ENCODE peak calls at places on chromosomes 4 and X, in ten cellular contexts. One of them, this sample, is unnamed.

GRCh38 chrX:80026116-80026515 is 11.6 kb downstream of the TBX22 start:
- DNase-seq in OCI-LY7: no peak
- DNase-seq in colonic mucosa: no peak
- DNase-seq in HL-60: no peak
- DNase-seq in PC-9: no peak
- DNase-seq in MM.1S: no peak
- DNase-seq in cardiac muscle cell: no peak
- DNase-seq in pancreas: no peak
- DNase-seq in heart left ventricle: no peak
- DNase-seq in astrocyte: no peak
- DNase-seq in this sample: no peak

GRCh38 chr4:2898001-2898400 is 54.4 kb downstream of the ADD1 start:
- DNase-seq in OCI-LY7: no peak
- DNase-seq in PC-9: no peak
- DNase-seq in HL-60: no peak
- DNase-seq in MM.1S: no peak
- DNase-seq in colonic mucosa: no peak
- DNase-seq in pancreas: no peak
- DNase-seq in astrocyte: no peak
- DNase-seq in cardiac muscle cell: no peak
- DNase-seq in heart left ventricle: no peak
- DNase-seq in this sample: no peak

GRCh38 chrX:12113321-12113720 is 25.0 kb upstream of the FRMPD4 start:
- DNase-seq in pancreas: no peak
- DNase-seq in colonic mucosa: no peak
- DNase-seq in heart left ventricle: no peak
- DNase-seq in MM.1S: no peak
- DNase-seq in OCI-LY7: no peak
- DNase-seq in astrocyte: peak
- DNase-seq in HL-60: no peak
- DNase-seq in cardiac muscle cell: no peak
- DNase-seq in PC-9: no peak
- DNase-seq in this sample: no peak

GRCh38 chr4:522911-523443 is 24.0 kb downstream of the PIGG start:
- DNase-seq in cardiac muscle cell: no peak
- DNase-seq in OCI-LY7: no peak
- DNase-seq in PC-9: no peak
- DNase-seq in astrocyte: no peak
- DNase-seq in MM.1S: no peak
- DNase-seq in pancreas: no peak
- DNase-seq in heart left ventricle: no peak
- DNase-seq in HL-60: no peak
- DNase-seq in colonic mucosa: no peak
- DNase-seq in this sample: no peak

GRCh38 chrX:7159132-7159861 is 11.3 kb upstream of the PUDP start:
- DNase-seq in pancreas: no peak
- DNase-seq in MM.1S: no peak
- DNase-seq in colonic mucosa: no peak
- DNase-seq in heart left ventricle: no peak
- DNase-seq in astrocyte: no peak
- DNase-seq in PC-9: peak
- DNase-seq in HL-60: peak
- DNase-seq in cardiac muscle cell: no peak
- DNase-seq in OCI-LY7: no peak
- DNase-seq in this sample: no peak

GRCh38 chr4:144343143-144343755 is 202.7 kb upstream of the GYPA start:
- DNase-seq in heart left ventricle: no peak
- DNase-seq in pancreas: no peak
- DNase-seq in MM.1S: no peak
- DNase-seq in cardiac muscle cell: no peak
- DNase-seq in OCI-LY7: no peak
- DNase-seq in astrocyte: peak
- DNase-seq in colonic mucosa: no peak
- DNase-seq in HL-60: no peak
- DNase-seq in PC-9: no peak
- DNase-seq in this sample: no peak

GRCh38 chr4:26005764-26006163 is 91.7 kb downstream of the SMIM20 start:
- DNase-seq in HL-60: no peak
- DNase-seq in MM.1S: no peak
- DNase-seq in heart left ventricle: no peak
- DNase-seq in cardiac muscle cell: no peak
- DNase-seq in OCI-LY7: no peak
- DNase-seq in pancreas: no peak
- DNase-seq in PC-9: no peak
- DNase-seq in colonic mucosa: no peak
- DNase-seq in astrocyte: no peak
- DNase-seq in this sample: no peak

GRCh38 chr4:37138789-37139188 is 105.8 kb upstream of the NWD2 start:
- DNase-seq in pancreas: no peak
- DNase-seq in HL-60: no peak
- DNase-seq in OCI-LY7: no peak
- DNase-seq in MM.1S: no peak
- DNase-seq in cardiac muscle cell: no peak
- DNase-seq in astrocyte: no peak
- DNase-seq in heart left ventricle: no peak
- DNase-seq in colonic mucosa: no peak
- DNase-seq in PC-9: no peak
- DNase-seq in this sample: no peak

GRCh38 chr4:156642161-156642560 is 329.4 kb downstream of the PDGFC start:
- DNase-seq in astrocyte: peak
- DNase-seq in HL-60: no peak
- DNase-seq in colonic mucosa: no peak
- DNase-seq in heart left ventricle: no peak
- DNase-seq in pancreas: no peak
- DNase-seq in OCI-LY7: no peak
- DNase-seq in MM.1S: no peak
- DNase-seq in PC-9: no peak
- DNase-seq in cardiac muscle cell: no peak
- DNase-seq in this sample: no peak

GRCh38 chr4:82643994-82644730 is 82.4 kb upstream of the TMEM150C start:
- DNase-seq in MM.1S: no peak
- DNase-seq in astrocyte: peak
- DNase-seq in heart left ventricle: no peak
- DNase-seq in pancreas: no peak
- DNase-seq in PC-9: no peak
- DNase-seq in OCI-LY7: no peak
- DNase-seq in colonic mucosa: no peak
- DNase-seq in HL-60: no peak
- DNase-seq in cardiac muscle cell: no peak
- DNase-seq in this sample: no peak

GRCh38 chr4:182369211-182369610 is 126.0 kb downstream of the TENM3 start:
- DNase-seq in pancreas: no peak
- DNase-seq in heart left ventricle: no peak
- DNase-seq in HL-60: no peak
- DNase-seq in MM.1S: no peak
- DNase-seq in PC-9: no peak
- DNase-seq in cardiac muscle cell: no peak
- DNase-seq in OCI-LY7: no peak
- DNase-seq in astrocyte: peak
- DNase-seq in colonic mucosa: no peak
- DNase-seq in this sample: no peak

GRCh38 chr4:108058685-108059440 is 69.2 kb downstream of the HADH start:
- DNase-seq in astrocyte: peak
- DNase-seq in HL-60: no peak
- DNase-seq in colonic mucosa: no peak
- DNase-seq in PC-9: peak
- DNase-seq in OCI-LY7: no peak
- DNase-seq in cardiac muscle cell: no peak
- DNase-seq in MM.1S: no peak
- DNase-seq in heart left ventricle: no peak
- DNase-seq in pancreas: no peak
- DNase-seq in this sample: peak

GRCh38 chr4:11106769-11107168 is 321.9 kb downstream of the HS3ST1 start:
- DNase-seq in cardiac muscle cell: no peak
- DNase-seq in pancreas: no peak
- DNase-seq in HL-60: peak
- DNase-seq in MM.1S: no peak
- DNase-seq in heart left ventricle: no peak
- DNase-seq in colonic mucosa: no peak
- DNase-seq in astrocyte: no peak
- DNase-seq in OCI-LY7: no peak
- DNase-seq in PC-9: no peak
- DNase-seq in this sample: no peak

GRCh38 chr4:39976945-39977488 is 694 bp downstream of the PDS5A start:
- DNase-seq in OCI-LY7: no peak
- DNase-seq in MM.1S: peak
- DNase-seq in colonic mucosa: peak
- DNase-seq in HL-60: peak
- DNase-seq in cardiac muscle cell: peak
- DNase-seq in pancreas: peak
- DNase-seq in heart left ventricle: no peak
- DNase-seq in astrocyte: no peak
- DNase-seq in PC-9: no peak
- DNase-seq in this sample: no peak

GRCh38 chr4:173242466-173243250 is 74.0 kb downstream of the GALNT7 start:
- DNase-seq in colonic mucosa: no peak
- DNase-seq in heart left ventricle: no peak
- DNase-seq in OCI-LY7: no peak
- DNase-seq in cardiac muscle cell: no peak
- DNase-seq in HL-60: no peak
- DNase-seq in PC-9: no peak
- DNase-seq in astrocyte: no peak
- DNase-seq in MM.1S: no peak
- DNase-seq in pancreas: no peak
- DNase-seq in this sample: no peak
- H3K4me3 ChIP-seq in colonic mucosa: no peak
- H3K4me3 ChIP-seq in heart left ventricle: no peak
- H3K4me3 ChIP-seq in OCI-LY7: no peak
- H3K4me3 ChIP-seq in cardiac muscle cell: no peak
- H3K4me3 ChIP-seq in HL-60: no peak
- H3K4me3 ChIP-seq in PC-9: no peak
- H3K4me3 ChIP-seq in astrocyte: no peak
- H3K4me3 ChIP-seq in MM.1S: no peak
- H3K4me3 ChIP-seq in pancreas: no peak
- H3K4me3 ChIP-seq in this sample: no peak

GRCh38 chrX:20063716-20064351 is 52.9 kb downstream of the MAP7D2 start:
- DNase-seq in astrocyte: no peak
- DNase-seq in OCI-LY7: peak
- DNase-seq in PC-9: no peak
- DNase-seq in pancreas: no peak
- DNase-seq in colonic mucosa: no peak
- DNase-seq in HL-60: no peak
- DNase-seq in MM.1S: no peak
- DNase-seq in heart left ventricle: no peak
- DNase-seq in cardiac muscle cell: no peak
- DNase-seq in this sample: no peak
- TF ChIP-seq CTCF in astrocyte: peak
- TF ChIP-seq CTCF in OCI-LY7: peak
- TF ChIP-seq CTCF in PC-9: no peak
- TF ChIP-seq CTCF in pancreas: no peak
- TF ChIP-seq CTCF in colonic mucosa: no peak
- TF ChIP-seq CTCF in HL-60: no peak
- TF ChIP-seq CTCF in MM.1S: no peak
- TF ChIP-seq CTCF in heart left ventricle: no peak
- TF ChIP-seq CTCF in cardiac muscle cell: peak
- TF ChIP-seq CTCF in this sample: peak

GRCh38 chr4:67712650-67713530 is 11.9 kb upstream of the UBA6 start:
- DNase-seq in OCI-LY7: no peak
- DNase-seq in heart left ventricle: no peak
- DNase-seq in astrocyte: no peak
- DNase-seq in cardiac muscle cell: no peak
- DNase-seq in HL-60: no peak
- DNase-seq in pancreas: no peak
- DNase-seq in PC-9: no peak
- DNase-seq in colonic mucosa: no peak
- DNase-seq in MM.1S: no peak
- DNase-seq in this sample: no peak

GRCh38 chr4:67713531-67714247 is 12.7 kb upstream of the UBA6 start:
- DNase-seq in HL-60: no peak
- DNase-seq in heart left ventricle: no peak
- DNase-seq in astrocyte: peak
- DNase-seq in colonic mucosa: no peak
- DNase-seq in pancreas: no peak
- DNase-seq in MM.1S: no peak
- DNase-seq in cardiac muscle cell: no peak
- DNase-seq in PC-9: peak
- DNase-seq in OCI-LY7: no peak
- DNase-seq in this sample: no peak

GRCh38 chr4:67714955-67715354 is 14.0 kb upstream of the UBA6 start:
- DNase-seq in PC-9: no peak
- DNase-seq in astrocyte: no peak
- DNase-seq in MM.1S: no peak
- DNase-seq in pancreas: no peak
- DNase-seq in HL-60: no peak
- DNase-seq in OCI-LY7: no peak
- DNase-seq in heart left ventricle: no peak
- DNase-seq in colonic mucosa: no peak
- DNase-seq in cardiac muscle cell: no peak
- DNase-seq in this sample: no peak

GRCh38 chr4:67712000-67712625 is 11.2 kb upstream of the UBA6 start:
- DNase-seq in HL-60: no peak
- DNase-seq in heart left ventricle: no peak
- DNase-seq in colonic mucosa: no peak
- DNase-seq in pancreas: no peak
- DNase-seq in OCI-LY7: no peak
- DNase-seq in astrocyte: no peak
- DNase-seq in cardiac muscle cell: no peak
- DNase-seq in MM.1S: no peak
- DNase-seq in PC-9: peak
- DNase-seq in this sample: no peak

GRCh38 chr4:67714248-67714583 is 13.3 kb upstream of the UBA6 start:
- DNase-seq in heart left ventricle: no peak
- DNase-seq in HL-60: no peak
- DNase-seq in PC-9: no peak
- DNase-seq in pancreas: no peak
- DNase-seq in MM.1S: no peak
- DNase-seq in cardiac muscle cell: no peak
- DNase-seq in OCI-LY7: no peak
- DNase-seq in colonic mucosa: no peak
- DNase-seq in astrocyte: no peak
- DNase-seq in this sample: no peak
- H3K27ac ChIP-seq in heart left ventricle: no peak
- H3K27ac ChIP-seq in HL-60: no peak
- H3K27ac ChIP-seq in PC-9: no peak
- H3K27ac ChIP-seq in pancreas: no peak
- H3K27ac ChIP-seq in MM.1S: no peak
- H3K27ac ChIP-seq in cardiac muscle cell: no peak
- H3K27ac ChIP-seq in OCI-LY7: no peak
- H3K27ac ChIP-seq in colonic mucosa: no peak
- H3K27ac ChIP-seq in astrocyte: no peak
- H3K27ac ChIP-seq in this sample: no peak

GRCh38 chr4:173489514-173489913 is 40.5 kb downstream of the HAND2 start:
- DNase-seq in heart left ventricle: no peak
- DNase-seq in colonic mucosa: no peak
- DNase-seq in HL-60: no peak
- DNase-seq in PC-9: no peak
- DNase-seq in astrocyte: peak
- DNase-seq in MM.1S: no peak
- DNase-seq in pancreas: no peak
- DNase-seq in OCI-LY7: no peak
- DNase-seq in cardiac muscle cell: no peak
- DNase-seq in this sample: peak
- H3K4me3 ChIP-seq in heart left ventricle: no peak
- H3K4me3 ChIP-seq in colonic mucosa: no peak
- H3K4me3 ChIP-seq in HL-60: no peak
- H3K4me3 ChIP-seq in PC-9: no peak
- H3K4me3 ChIP-seq in astrocyte: no peak
- H3K4me3 ChIP-seq in MM.1S: no peak
- H3K4me3 ChIP-seq in pancreas: no peak
- H3K4me3 ChIP-seq in OCI-LY7: no peak
- H3K4me3 ChIP-seq in cardiac muscle cell: no peak
- H3K4me3 ChIP-seq in this sample: no peak